ENCODE peak calls at places on chromosomes 12 and 14, in five cellular contexts. X, A, N, I and R are unnamed samples.

GRCh38 chr14:104383931-104384775 is 195.4 kb upstream of the C14orf180 start:
- DNase-seq in I (no peak), A (no peak), X (no peak), N (no peak), R (no peak)

GRCh38 chr12:65818454-65819382 is 5.6 kb upstream of the HMGA2 start:
- DNase-seq in N (no peak), I (peak), X (no peak), A (no peak), R (no peak)

GRCh38 chr14:95340201-95340697 is 20.5 kb upstream of the CLMN start:
- DNase-seq in X (no peak), A (no peak), N (no peak), I (peak), R (no peak)

GRCh38 chr14:34527591-34527990 is 11.9 kb downstream of the EAPP start:
- DNase-seq in X (no peak), N (no peak), A (no peak), I (no peak), R (no peak)

GRCh38 chr14:99391671-99392070 is 89.0 kb downstream of the SETD3 start:
- DNase-seq in A (no peak), X (peak), I (no peak), N (no peak), R (no peak)

GRCh38 chr12:47747115-47747514 is 11.6 kb downstream of the RAPGEF3 start:
- DNase-seq in X (no peak), N (no peak), A (no peak), I (no peak), R (no peak)

GRCh38 chr12:113587720-113588119 is 116.0 kb upstream of the LHX5 start:
- DNase-seq in I (no peak), N (no peak), X (no peak), A (no peak), R (peak)

GRCh38 chr12:4251228-4251891 is 22.2 kb upstream of the CCND2 start:
- DNase-seq in X (no peak), A (no peak), N (no peak), I (no peak), R (no peak)

GRCh38 chr14:55752580-55753365 is 172.8 kb downstream of the KTN1 start:
- DNase-seq in X (peak), N (no peak), A (no peak), I (peak), R (peak)

GRCh38 chr14:89743828-89744227 is 210.7 kb downstream of the EFCAB11 start:
- DNase-seq in X (no peak), A (no peak), N (no peak), I (no peak), R (no peak)